ENCODE peak calls at places on chromosomes 12 and 14, in eight cellular contexts. A is keratinocyte, D is left lung, G is lung, W is Peyer's patch, J is kidney epithelial cell, T is WERI-Rb-1, O is GM12878. X is an unnamed sample. For H3K36me3 and H3K27me3, the result is how much of the 10 kb centered on the place peaks cover.

GRCh38 chr14:26636571-26636970 is 38.7 kb upstream of the NOVA1 start:
- DNase-seq in A (no peak), D (no peak), G (no peak), W (no peak), J (no peak), T (no peak), O (no peak), X (no peak)

GRCh38 chr12:82517027-82517426 is 158.7 kb downstream of the METTL25 start:
- DNase-seq in A (no peak), D (no peak), G (no peak), W (no peak), J (no peak), T (peak), O (no peak), X (no peak)

GRCh38 chr14:100081997-100082625 is 16.9 kb downstream of the EVL start:
- DNase-seq in A (no peak), D (no peak), G (no peak), W (no peak), J (no peak), T (no peak), O (no peak), X (no peak)

GRCh38 chr14:103021817-103022668 is 35.3 kb downstream of the CDC42BPB start:
- DNase-seq in A (no peak), D (no peak), G (no peak), W (no peak), J (no peak), T (no peak), O (no peak), X (peak)

GRCh38 chr14:90693413-90693812 is 122.8 kb downstream of the TTC7B start:
- DNase-seq in A (no peak), D (no peak), G (no peak), W (no peak), J (no peak), T (no peak), O (no peak), X (no peak)

GRCh38 chr14:38357557-38357956 is 101.7 kb upstream of the CLEC14A start:
- DNase-seq in A (no peak), D (no peak), G (no peak), W (no peak), J (peak), T (no peak), O (no peak), X (peak)

GRCh38 chr14:102140027-102140749 is 491 bp downstream of the WDR20 start:
- DNase-seq in A (no peak), D (peak), G (peak), W (peak), J (no peak), T (peak), O (no peak), X (peak)

GRCh38 chr14:61588419-61588901 is 106.9 kb upstream of the HIF1A start:
- DNase-seq in A (no peak), D (no peak), G (no peak), W (no peak), J (no peak), T (no peak), O (no peak), X (peak)

GRCh38 chr14:84087986-84088531 is 1441.9 kb upstream of the FLRT2 start:
- DNase-seq in A (no peak), D (no peak), G (no peak), W (no peak), J (no peak), T (no peak), O (no peak), X (peak)

GRCh38 chr12:95265765-95266164 is 48.2 kb downstream of the VEZT start:
- DNase-seq in A (no peak), D (no peak), G (no peak), W (no peak), J (no peak), T (no peak), O (no peak), X (no peak)

GRCh38 chr14:56333361-56334279 is 215.4 kb downstream of the PELI2 start:
- DNase-seq in A (no peak), D (no peak), G (no peak), W (no peak), J (peak), T (no peak), O (no peak), X (peak)

GRCh38 chr14:103204852-103205540 is 81.7 kb downstream of the TNFAIP2 start:
- DNase-seq in A (no peak), D (no peak), G (no peak), W (no peak), J (no peak), T (no peak), O (no peak), X (peak)

GRCh38 chr12:48265792-48266191 is 62.7 kb upstream of the OR10AD1 start:
- DNase-seq in A (no peak), D (no peak), G (no peak), W (no peak), J (no peak), T (no peak), O (no peak), X (no peak)

GRCh38 chr12:95551305-95551704 is at the start of gene USP44:
- DNase-seq in A (no peak), D (no peak), G (no peak), W (no peak), J (no peak), T (no peak), O (no peak), X (no peak)

GRCh38 chr12:113933201-113933786 is 32.8 kb downstream of the RBM19 start:
- DNase-seq in A (no peak), D (no peak), G (no peak), W (no peak), J (peak), T (peak), O (no peak), X (peak)

GRCh38 chr14:22845821-22846625 is 9.6 kb downstream of the MMP14 start:
- DNase-seq in A (no peak), D (peak), G (no peak), W (no peak), J (no peak), T (no peak), O (no peak), X (no peak)

GRCh38 chr14:65153101-65153500 is 50.8 kb upstream of the MAX start:
- DNase-seq in A (no peak), D (no peak), G (no peak), W (no peak), J (no peak), T (peak), O (no peak), X (no peak)

GRCh38 chr12:62466018-62466595 is 519 bp upstream of the MON2 start:
- DNase-seq in A (no peak), D (no peak), G (peak), W (peak), J (no peak), T (peak), O (no peak), X (peak)

GRCh38 chr12:88342434-88342833 is 200.3 kb downstream of the TMTC3 start:
- DNase-seq in A (no peak), D (no peak), G (no peak), W (no peak), J (no peak), T (no peak), O (no peak), X (no peak)

GRCh38 chr14:33839193-33840076 is 111.4 kb downstream of the EGLN3 start:
- DNase-seq in A (no peak), D (peak), G (peak), W (peak), J (no peak), T (peak), O (no peak), X (peak)

GRCh38 chr14:79585845-79586244 is 625.5 kb downstream of the DIO2 start:
- DNase-seq in A (no peak), D (no peak), G (no peak), W (no peak), J (no peak), T (no peak), O (no peak), X (peak)

GRCh38 chr12:68765696-68766095 is 19.7 kb downstream of the SLC35E3 start:
- DNase-seq in A (no peak), D (no peak), G (no peak), W (no peak), J (no peak), T (no peak), O (no peak), X (no peak)

DNA sequence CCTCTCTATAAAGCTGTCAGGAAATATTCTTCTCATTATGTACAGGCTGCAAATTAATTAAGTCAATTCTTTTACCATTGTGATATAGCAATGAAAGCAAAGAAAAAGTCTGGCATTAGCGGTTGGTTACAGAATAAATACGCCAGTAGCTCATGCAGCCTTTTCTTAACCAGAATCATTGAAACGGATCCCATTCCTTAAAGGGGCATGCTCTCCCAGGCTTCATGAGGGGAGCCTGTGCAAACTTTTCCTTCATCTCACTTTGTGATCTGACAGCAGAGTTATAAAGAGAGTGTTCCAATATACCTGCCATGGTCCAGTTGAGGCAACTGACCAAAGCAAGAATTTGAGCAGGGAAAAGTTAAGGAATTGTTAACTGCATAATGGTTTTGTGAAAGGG is 337.7 kb downstream of the EMP1 start:
- DNase-seq in A (no peak), D (no peak), G (no peak), W (no peak), J (no peak), T (no peak), O (no peak), X (no peak)
- H3K36me3 ChIP-seq in A (under half), D (under half), G (under half), W (under half), J (under half), T (under half), O (under half), X (under half)

DNA sequence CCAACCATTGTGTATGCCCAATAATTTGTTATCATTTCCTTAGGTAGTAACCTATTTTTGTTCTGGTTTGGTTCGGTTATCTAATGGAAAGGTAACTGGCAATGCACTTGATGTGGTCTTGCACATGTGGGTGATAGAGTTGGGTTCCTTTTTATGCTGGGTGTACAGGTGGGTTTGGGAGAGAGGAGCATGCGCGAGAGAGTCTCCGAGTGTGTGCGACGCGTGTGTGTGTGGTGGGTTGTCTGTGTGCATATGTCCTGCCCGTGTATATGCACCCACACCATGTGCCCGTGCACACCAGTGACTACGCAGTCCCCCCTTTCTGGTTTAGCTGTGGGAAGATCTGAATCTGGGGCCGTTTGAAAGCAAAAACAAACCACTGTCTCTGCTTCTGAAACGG is 102.6 kb upstream of the FKBP4 start:
- DNase-seq in A (no peak), D (no peak), G (peak), W (no peak), J (no peak), T (no peak), O (no peak), X (no peak)
- H3K4me3 ChIP-seq in A (peak), D (peak), G (no peak), W (peak), J (peak), T (peak), O (peak), X (no peak)

GRCh38 chr14:85531141-85531593 is 1.2 kb downstream of the FLRT2 start:
- DNase-seq in A (no peak), D (peak), G (no peak), W (peak), J (no peak), T (peak), O (no peak), X (peak)

GRCh38 chr14:85532981-85533820 is 3.3 kb downstream of the FLRT2 start:
- DNase-seq in A (no peak), D (peak), G (no peak), W (peak), J (no peak), T (peak), O (no peak), X (peak)

GRCh38 chr14:85533821-85534271 is 3.9 kb downstream of the FLRT2 start:
- DNase-seq in A (no peak), D (no peak), G (no peak), W (no peak), J (no peak), T (peak), O (no peak), X (peak)

GRCh38 chr14:85531594-85532391 is 1.8 kb downstream of the FLRT2 start:
- DNase-seq in A (no peak), D (peak), G (peak), W (peak), J (no peak), T (peak), O (no peak), X (peak)

DNA sequence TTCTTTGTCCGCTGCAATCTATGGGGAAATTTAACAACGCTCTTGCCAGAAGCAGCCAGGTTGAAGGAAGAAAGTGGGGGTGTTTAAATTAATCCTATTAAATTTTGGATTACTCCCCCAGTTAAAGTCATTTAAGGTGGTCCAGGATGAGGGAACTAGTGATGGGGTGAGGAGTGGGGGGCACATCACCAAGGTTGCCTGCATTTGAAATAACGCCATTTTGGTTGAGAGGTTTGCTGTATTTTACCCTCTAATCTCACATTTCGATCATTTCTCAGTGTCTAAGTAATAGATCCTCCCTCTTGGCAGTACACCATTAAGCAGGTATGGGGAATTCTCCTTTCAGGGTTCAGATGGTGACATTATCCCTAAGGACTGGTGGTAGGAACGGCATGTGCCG is 2.6 kb downstream of the FLRT2 start:
- DNase-seq in A (no peak), D (no peak), G (no peak), W (no peak), J (no peak), T (no peak), O (no peak), X (no peak)
- H3K27me3 ChIP-seq in A (under half), D (half or more), G (under half), W (under half), J (under half), T (under half), O (under half), X (under half)

DNA sequence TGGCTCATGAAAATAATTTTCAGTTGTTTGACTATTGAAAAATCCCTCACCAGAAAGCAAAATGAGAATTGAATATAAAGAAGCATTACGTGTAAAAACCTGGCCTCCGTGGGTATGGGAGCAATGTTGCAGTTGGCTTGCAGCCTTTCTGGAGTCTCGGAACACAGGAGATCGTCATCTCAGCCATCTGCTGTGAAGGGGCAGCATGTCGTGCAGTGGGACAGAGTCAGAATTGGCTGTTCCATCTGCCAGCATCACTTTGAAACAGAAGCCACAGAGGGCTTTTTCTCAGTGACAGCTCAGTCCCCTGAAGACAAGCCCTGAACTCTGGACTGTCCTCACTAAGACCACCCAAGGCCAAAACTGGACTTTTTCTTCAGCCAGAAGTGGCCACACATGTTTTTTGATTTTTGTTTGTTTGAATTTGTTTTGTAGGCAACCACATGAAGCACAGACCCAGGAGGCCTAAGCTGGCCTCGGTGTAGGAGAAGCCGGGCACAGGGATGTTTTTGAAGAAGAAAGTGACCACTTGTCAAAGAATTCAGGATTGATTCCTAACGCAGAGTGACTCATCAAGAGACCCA is 170.8 kb upstream of the DYRK2 start:
- DNase-seq in A (no peak), D (no peak), G (no peak), W (no peak), J (no peak), T (peak), O (no peak), X (no peak)
- H3K36me3 ChIP-seq in A (under half), D (under half), G (under half), W (under half), J (under half), T (under half), O (under half), X (under half)

DNA sequence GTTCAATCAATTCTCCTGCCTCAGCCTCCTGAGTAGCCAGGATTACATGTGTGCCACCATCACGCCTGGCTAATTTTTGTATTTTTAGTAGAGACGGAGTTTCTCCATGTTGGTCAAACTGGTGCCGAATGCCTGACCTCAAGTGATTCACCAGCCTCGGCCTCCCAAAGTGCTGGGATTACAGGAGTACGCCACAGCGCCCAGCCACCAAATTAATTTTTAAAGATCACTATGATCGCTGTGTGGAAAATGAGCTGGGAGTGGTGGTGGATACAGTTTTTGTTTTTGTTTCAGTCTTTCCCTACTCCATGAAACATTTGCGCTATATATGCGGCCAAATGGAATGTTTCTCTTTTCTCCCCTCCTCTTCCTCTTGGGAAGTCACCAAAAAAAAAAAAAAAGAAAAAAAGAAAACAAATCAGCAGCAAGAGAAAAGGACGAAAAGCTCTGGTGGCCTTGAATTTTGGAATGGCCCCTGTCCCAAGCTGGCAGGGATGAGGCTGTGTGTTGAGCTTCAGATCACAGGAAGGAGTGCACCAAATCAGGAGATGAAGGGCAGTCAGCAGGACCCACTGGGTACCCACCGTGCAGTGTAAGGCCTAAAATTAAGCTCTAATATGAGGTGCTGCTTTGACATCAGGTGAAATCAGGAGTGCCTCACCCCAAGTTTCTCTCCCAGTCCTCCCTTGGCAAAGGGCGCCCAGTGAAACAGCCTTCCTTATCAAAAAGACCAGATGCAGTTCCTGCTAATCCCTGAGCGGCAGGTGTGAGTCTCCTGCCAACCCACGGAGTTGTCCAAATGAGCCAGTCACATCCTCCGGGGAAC is 20.7 kb upstream of the P2RX4 start:
- DNase-seq in A (no peak), D (no peak), G (no peak), W (no peak), J (no peak), T (no peak), O (no peak), X (no peak)
- H3K4me3 ChIP-seq in A (no peak), D (no peak), G (no peak), W (no peak), J (no peak), T (no peak), O (no peak), X (no peak)

DNA sequence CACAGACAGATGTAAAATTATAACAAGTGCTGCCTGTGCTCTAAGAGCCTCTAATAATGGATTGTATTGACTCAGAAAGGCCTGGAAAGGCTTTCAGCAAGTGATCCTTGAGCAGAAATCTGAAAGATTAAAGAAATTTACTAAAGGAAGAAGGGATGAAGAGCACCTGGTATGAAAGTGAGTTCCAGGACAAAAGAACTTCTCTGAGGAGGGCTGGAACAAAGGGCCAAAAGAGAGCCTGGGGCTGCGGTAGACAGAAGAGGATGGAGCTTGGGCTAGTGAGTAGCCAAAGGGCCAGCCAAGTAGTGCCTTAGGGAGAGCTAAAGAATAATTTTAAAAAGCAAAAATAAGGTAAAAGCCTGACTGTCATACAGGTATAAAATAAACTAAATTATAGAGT is 44.0 kb downstream of the BCAT1 start:
- DNase-seq in A (no peak), D (no peak), G (no peak), W (no peak), J (no peak), T (no peak), O (no peak), X (no peak)
- H3K27me3 ChIP-seq in A (under half), D (under half), G (under half), W (under half), J (under half), T (under half), O (under half), X (under half)

GRCh38 chr14:45198551-45198950 is 54.5 kb downstream of the MIS18BP1 start:
- DNase-seq in A (peak), D (no peak), G (no peak), W (no peak), J (no peak), T (no peak), O (no peak), X (no peak)

GRCh38 chr14:45201908-45202307 is 51.1 kb downstream of the MIS18BP1 start:
- DNase-seq in A (no peak), D (no peak), G (no peak), W (no peak), J (no peak), T (peak), O (no peak), X (no peak)

GRCh38 chr14:45199246-45199645 is 53.8 kb downstream of the MIS18BP1 start:
- DNase-seq in A (peak), D (no peak), G (no peak), W (no peak), J (no peak), T (no peak), O (no peak), X (peak)

GRCh38 chr14:45204241-45204640 is 48.8 kb downstream of the MIS18BP1 start:
- DNase-seq in A (no peak), D (no peak), G (no peak), W (no peak), J (no peak), T (no peak), O (no peak), X (no peak)
- H3K36me3 ChIP-seq in A (under half), D (half or more), G (under half), W (under half), J (under half), T (under half), O (under half), X (under half)

DNA sequence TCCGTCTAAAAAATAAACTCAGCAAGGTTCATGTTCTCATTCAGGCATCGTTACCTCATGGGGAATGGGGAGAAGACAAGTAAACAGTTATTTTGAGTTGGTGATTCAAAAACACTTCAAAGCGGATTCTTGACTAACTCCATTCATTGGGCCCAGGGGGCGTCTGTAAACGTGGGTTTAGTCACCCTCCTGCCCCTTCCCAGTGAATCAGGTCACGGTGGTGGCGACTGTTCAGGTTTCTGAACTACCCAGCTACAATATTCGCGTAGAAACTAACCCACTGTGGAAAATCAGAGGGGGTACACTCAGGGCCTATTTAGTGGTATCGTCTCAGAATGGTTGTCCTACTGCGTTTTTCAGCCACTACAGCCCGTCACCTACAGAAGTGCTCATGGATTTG is 15.2 kb downstream of the OR6S1 start:
- DNase-seq in A (no peak), D (no peak), G (no peak), W (no peak), J (no peak), T (no peak), O (no peak), X (no peak)
- H3K4me3 ChIP-seq in A (no peak), D (no peak), G (no peak), W (no peak), J (no peak), T (no peak), O (peak), X (peak)

X was measured in adipocyte.